ENCODE peak calls at places on chromosome 4, in five cellular contexts. One of them, this sample, is unnamed. For H3K27me3, the result is how much of the 10 kb centered on the place peaks cover.

GRCh38 chr4:121698119-121698732 is 1.4 kb upstream of the ANXA5 start:
- DNase-seq in fibroblast of lung: peak
- DNase-seq in upper lobe of right lung: no peak
- DNase-seq in ovary: peak
- DNase-seq in transverse colon: no peak
- DNase-seq in this sample: no peak

GRCh38 chr4:55178226-55179005 is 53.0 kb upstream of the KDR start:
- DNase-seq in fibroblast of lung: no peak
- DNase-seq in upper lobe of right lung: no peak
- DNase-seq in ovary: no peak
- DNase-seq in transverse colon: no peak
- DNase-seq in this sample: no peak

GRCh38 chr4:85776579-85776978 is 301.6 kb downstream of the ARHGAP24 start:
- DNase-seq in fibroblast of lung: no peak
- DNase-seq in upper lobe of right lung: no peak
- DNase-seq in ovary: no peak
- DNase-seq in transverse colon: no peak
- DNase-seq in this sample: peak

GRCh38 chr4:150938873-150939499 is 76.1 kb downstream of the LRBA start:
- DNase-seq in fibroblast of lung: peak
- DNase-seq in upper lobe of right lung: no peak
- DNase-seq in ovary: no peak
- DNase-seq in transverse colon: no peak
- DNase-seq in this sample: no peak

GRCh38 chr4:56215901-56216300 is 171.4 kb downstream of the AASDH start:
- DNase-seq in fibroblast of lung: peak
- DNase-seq in upper lobe of right lung: no peak
- DNase-seq in ovary: no peak
- DNase-seq in transverse colon: peak
- DNase-seq in this sample: no peak

GRCh38 chr4:100023800-100024199 is 73.7 kb upstream of the H2AZ1 start:
- DNase-seq in fibroblast of lung: no peak
- DNase-seq in upper lobe of right lung: no peak
- DNase-seq in ovary: no peak
- DNase-seq in transverse colon: no peak
- DNase-seq in this sample: no peak

GRCh38 chr4:109091754-109092409 is 210.6 kb downstream of the COL25A1 start:
- DNase-seq in fibroblast of lung: no peak
- DNase-seq in upper lobe of right lung: no peak
- DNase-seq in ovary: no peak
- DNase-seq in transverse colon: no peak
- DNase-seq in this sample: no peak

GRCh38 chr4:55032788-55033187 is 92.6 kb downstream of the KDR start:
- DNase-seq in fibroblast of lung: peak
- DNase-seq in upper lobe of right lung: no peak
- DNase-seq in ovary: no peak
- DNase-seq in transverse colon: no peak
- DNase-seq in this sample: no peak

GRCh38 chr4:124179521-124180186 is 532.9 kb downstream of the ANKRD50 start:
- DNase-seq in fibroblast of lung: no peak
- DNase-seq in upper lobe of right lung: no peak
- DNase-seq in ovary: no peak
- DNase-seq in transverse colon: no peak
- DNase-seq in this sample: no peak

GRCh38 chr4:163269874-163270273 is 62.5 kb downstream of the NPY1R start:
- DNase-seq in fibroblast of lung: no peak
- DNase-seq in upper lobe of right lung: no peak
- DNase-seq in ovary: no peak
- DNase-seq in transverse colon: no peak
- DNase-seq in this sample: no peak

GRCh38 chr4:163269156-163269555 is 63.2 kb downstream of the NPY1R start:
- DNase-seq in fibroblast of lung: no peak
- DNase-seq in upper lobe of right lung: no peak
- DNase-seq in ovary: no peak
- DNase-seq in transverse colon: no peak
- DNase-seq in this sample: no peak

GRCh38 chr4:163273922-163274321 is 58.5 kb downstream of the NPY1R start:
- DNase-seq in fibroblast of lung: no peak
- DNase-seq in upper lobe of right lung: no peak
- DNase-seq in ovary: no peak
- DNase-seq in transverse colon: no peak
- DNase-seq in this sample: no peak

GRCh38 chr4:163273203-163273602 is 59.2 kb downstream of the NPY1R start:
- DNase-seq in fibroblast of lung: no peak
- DNase-seq in upper lobe of right lung: no peak
- DNase-seq in ovary: no peak
- DNase-seq in transverse colon: no peak
- DNase-seq in this sample: no peak

DNA sequence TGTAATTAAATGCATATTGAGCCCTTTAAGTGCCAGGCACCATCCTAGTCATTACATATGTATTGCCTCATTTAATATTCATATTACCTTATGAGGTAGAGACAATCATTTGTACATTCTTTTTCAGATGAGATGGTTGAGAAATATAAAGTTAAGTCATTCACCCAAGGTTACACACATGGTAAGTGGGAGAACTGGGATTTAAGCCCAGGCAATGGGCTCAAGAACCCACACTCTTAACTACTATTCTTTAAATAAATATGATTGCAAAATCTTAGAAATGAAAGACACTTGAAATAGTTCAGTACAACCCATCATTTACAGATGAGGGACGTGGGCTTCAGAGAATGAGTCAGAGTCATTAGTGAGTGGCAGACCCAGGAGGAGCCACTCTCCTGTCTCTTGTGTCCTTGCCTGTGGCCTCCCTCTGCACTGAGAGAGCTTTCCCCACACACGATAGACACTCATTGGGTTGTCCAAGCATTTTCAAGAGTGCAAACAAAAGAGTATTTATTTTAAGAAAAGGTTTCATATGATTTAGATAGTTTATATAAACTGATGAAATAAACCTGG is 60.8 kb downstream of the NPY1R start:
- DNase-seq in fibroblast of lung: no peak
- DNase-seq in upper lobe of right lung: no peak
- DNase-seq in ovary: no peak
- DNase-seq in transverse colon: no peak
- DNase-seq in this sample: no peak
- H3K27me3 ChIP-seq in fibroblast of lung: under half
- H3K27me3 ChIP-seq in upper lobe of right lung: under half
- H3K27me3 ChIP-seq in ovary: under half
- H3K27me3 ChIP-seq in transverse colon: under half
- H3K27me3 ChIP-seq in this sample: under half

GRCh38 chr4:107036602-107037151 is 564 bp upstream of the DKK2 start:
- DNase-seq in fibroblast of lung: no peak
- DNase-seq in upper lobe of right lung: no peak
- DNase-seq in ovary: no peak
- DNase-seq in transverse colon: no peak
- DNase-seq in this sample: no peak

GRCh38 chr4:107034982-107035710 is 967 bp downstream of the DKK2 start:
- DNase-seq in fibroblast of lung: peak
- DNase-seq in upper lobe of right lung: no peak
- DNase-seq in ovary: peak
- DNase-seq in transverse colon: peak
- DNase-seq in this sample: no peak

GRCh38 chr4:107034091-107034698 is 1.9 kb downstream of the DKK2 start:
- DNase-seq in fibroblast of lung: peak
- DNase-seq in upper lobe of right lung: peak
- DNase-seq in ovary: peak
- DNase-seq in transverse colon: peak
- DNase-seq in this sample: no peak

GRCh38 chr4:107037188-107037587 is 1.1 kb upstream of the DKK2 start:
- DNase-seq in fibroblast of lung: no peak
- DNase-seq in upper lobe of right lung: peak
- DNase-seq in ovary: peak
- DNase-seq in transverse colon: peak
- DNase-seq in this sample: peak

DNA sequence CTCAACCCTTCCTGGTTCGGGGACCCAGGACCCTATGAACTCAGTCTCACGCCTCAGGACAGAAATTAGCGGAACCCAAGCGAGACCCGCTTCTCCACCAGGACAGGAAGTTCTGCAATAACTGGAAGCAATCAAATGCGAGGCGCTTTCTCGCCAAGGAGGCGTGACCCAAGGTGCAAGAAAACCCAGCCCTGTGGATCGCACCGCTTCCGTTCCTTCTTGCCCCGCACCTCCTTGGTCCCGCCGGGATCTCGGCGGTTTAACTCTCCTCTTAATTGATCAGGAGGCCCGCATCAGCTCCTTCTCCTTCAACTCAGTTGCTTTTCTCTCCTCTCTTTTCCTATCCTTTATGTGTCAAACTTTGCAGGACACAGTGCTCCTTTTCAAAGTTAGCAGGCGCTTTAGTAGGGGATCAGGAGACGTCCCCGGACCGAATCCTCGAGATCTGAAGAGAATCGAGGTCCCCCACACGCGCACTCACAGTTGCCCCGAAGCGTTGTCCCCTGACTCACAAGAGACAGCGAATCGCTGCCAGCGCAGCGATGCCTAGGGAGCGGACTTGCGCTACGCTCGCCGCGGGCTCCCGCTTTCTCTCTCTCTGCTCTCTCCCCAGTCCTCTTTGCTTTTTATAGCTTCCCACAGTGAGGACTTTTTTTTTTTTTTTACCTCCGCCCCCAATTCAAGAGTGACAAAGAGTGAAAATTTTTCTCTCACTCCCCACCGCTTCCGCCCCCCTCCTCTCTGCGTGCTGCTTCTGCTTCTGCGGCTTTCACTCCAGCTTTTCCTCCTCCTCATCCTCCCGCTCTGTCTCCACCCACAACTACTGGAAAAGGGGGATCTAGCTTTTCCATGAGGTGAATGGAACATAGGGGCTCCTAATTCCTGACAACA is at the start of gene DKK2:
- DNase-seq in fibroblast of lung: no peak
- DNase-seq in upper lobe of right lung: peak
- DNase-seq in ovary: peak
- DNase-seq in transverse colon: peak
- DNase-seq in this sample: no peak
- H3K27me3 ChIP-seq in fibroblast of lung: under half
- H3K27me3 ChIP-seq in upper lobe of right lung: half or more
- H3K27me3 ChIP-seq in ovary: under half
- H3K27me3 ChIP-seq in transverse colon: half or more
- H3K27me3 ChIP-seq in this sample: half or more

GRCh38 chr4:8157496-8157895 is 1.1 kb downstream of the ABLIM2 start:
- DNase-seq in fibroblast of lung: no peak
- DNase-seq in upper lobe of right lung: no peak
- DNase-seq in ovary: no peak
- DNase-seq in transverse colon: no peak
- DNase-seq in this sample: no peak
- H3K27me3 ChIP-seq in fibroblast of lung: under half
- H3K27me3 ChIP-seq in upper lobe of right lung: under half
- H3K27me3 ChIP-seq in ovary: under half
- H3K27me3 ChIP-seq in transverse colon: under half
- H3K27me3 ChIP-seq in this sample: under half

DNA sequence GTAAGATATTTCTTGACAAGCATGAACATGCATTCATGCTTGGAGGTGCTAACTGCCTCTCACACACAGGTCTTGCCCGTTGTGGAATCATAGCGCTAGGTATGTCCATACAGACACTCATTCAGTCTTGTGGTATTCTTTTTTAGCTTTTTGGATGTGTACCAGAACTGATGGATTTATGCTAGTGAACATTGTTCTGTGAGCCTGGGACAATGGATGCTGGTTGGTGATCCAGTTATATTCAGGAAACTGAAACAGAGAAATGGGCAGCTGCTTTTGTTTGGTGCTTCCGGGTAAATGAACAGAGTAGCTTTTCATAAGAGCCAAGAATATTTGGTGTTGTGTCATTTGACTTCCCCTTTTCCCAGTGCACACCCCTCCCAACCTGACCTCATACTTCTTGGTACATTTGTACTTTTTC is 78.9 kb upstream of the SLC4A4 start:
- DNase-seq in fibroblast of lung: no peak
- DNase-seq in upper lobe of right lung: no peak
- DNase-seq in ovary: no peak
- DNase-seq in transverse colon: no peak
- DNase-seq in this sample: peak
- H3K27me3 ChIP-seq in fibroblast of lung: under half
- H3K27me3 ChIP-seq in upper lobe of right lung: under half
- H3K27me3 ChIP-seq in ovary: under half
- H3K27me3 ChIP-seq in transverse colon: under half
- H3K27me3 ChIP-seq in this sample: under half

GRCh38 chr4:6198768-6199343 is 1.5 kb downstream of the JAKMIP1 start:
- DNase-seq in fibroblast of lung: peak
- DNase-seq in upper lobe of right lung: no peak
- DNase-seq in ovary: no peak
- DNase-seq in transverse colon: no peak
- DNase-seq in this sample: peak
- H3K27me3 ChIP-seq in fibroblast of lung: under half
- H3K27me3 ChIP-seq in upper lobe of right lung: half or more
- H3K27me3 ChIP-seq in ovary: under half
- H3K27me3 ChIP-seq in transverse colon: half or more
- H3K27me3 ChIP-seq in this sample: under half

DNA sequence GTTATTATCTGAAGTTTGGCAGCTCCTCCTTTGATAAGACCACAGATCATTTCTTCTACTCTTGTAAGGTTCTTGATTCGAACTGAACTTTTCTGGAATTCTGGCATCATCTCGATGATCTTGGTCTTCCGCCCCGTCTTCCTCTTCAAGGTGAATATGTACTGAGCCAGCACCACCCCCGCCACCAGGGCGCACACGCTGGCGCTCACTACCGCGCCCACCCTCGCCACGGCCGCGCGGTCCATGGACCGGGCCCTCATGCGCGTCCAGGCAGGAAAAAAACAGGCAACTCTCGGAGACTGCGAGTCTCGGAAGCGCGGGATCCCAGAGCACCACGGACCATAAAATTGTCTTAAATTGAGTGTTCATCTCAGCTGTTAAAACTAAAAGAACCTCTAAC is 458.4 kb upstream of the NDST3 start:
- DNase-seq in fibroblast of lung: no peak
- DNase-seq in upper lobe of right lung: no peak
- DNase-seq in ovary: no peak
- DNase-seq in transverse colon: no peak
- DNase-seq in this sample: no peak
- H3K27me3 ChIP-seq in fibroblast of lung: under half
- H3K27me3 ChIP-seq in upper lobe of right lung: under half
- H3K27me3 ChIP-seq in ovary: under half
- H3K27me3 ChIP-seq in transverse colon: under half
- H3K27me3 ChIP-seq in this sample: under half